ENCODE peak calls at places on chromosomes 2 and 18, in ten cellular contexts. R is mesothelial cell of epicardium, I is MCF 10A, Y is fibroblast of lung, E is coronary artery, J is stomach, N is hepatocyte, T is cardiac fibroblast, X is adrenal gland, A is esophagus squamous epithelium. K is an unnamed sample.

GRCh38 chr2:75954761-75955160 is 244.0 kb upstream of the GCFC2 start:
- DNase-seq in X (no peak), R (no peak), Y (no peak), I (no peak), T (no peak), N (no peak), A (no peak), J (no peak), E (no peak), K (no peak)

GRCh38 chr2:222795671-222796357 is 65.0 kb upstream of the ACSL3 start:
- DNase-seq in X (no peak), J (no peak), A (no peak), N (no peak), Y (no peak), R (no peak), I (no peak), T (no peak), E (no peak), K (no peak)

GRCh38 chr18:36294031-36294430 is 3.5 kb upstream of the FHOD3 start:
- DNase-seq in E (no peak), J (no peak), N (no peak), T (peak; percentile 54), A (no peak), I (no peak), R (no peak), X (no peak), Y (peak; percentile 66), K (no peak)

GRCh38 chr2:172408143-172408766 is 19.1 kb upstream of the ITGA6 start:
- DNase-seq in T (no peak), Y (peak; percentile 15), I (peak; percentile 97), A (no peak), N (no peak), E (no peak), R (no peak), J (no peak), X (no peak), K (no peak)

GRCh38 chr18:42929181-42929580 is 186.3 kb downstream of the RIT2 start:
- DNase-seq in R (no peak), I (no peak), T (no peak), A (no peak), E (no peak), Y (peak; percentile 55), N (no peak), J (no peak), X (no peak), K (no peak)

GRCh38 chr2:220090050-220090449 is 462.6 kb downstream of the SLC4A3 start:
- DNase-seq in A (no peak), Y (no peak), E (no peak), I (peak; percentile 45), R (no peak), N (no peak), J (no peak), T (no peak), X (no peak), K (no peak)

GRCh38 chr2:222993920-222994650 is 57.9 kb upstream of the KCNE4 start:
- DNase-seq in T (peak; percentile 94), R (peak; percentile 24), Y (peak; percentile 91), I (peak; percentile 67), X (peak; percentile 82), A (no peak), N (peak; percentile 80), J (peak; percentile 82), E (peak; percentile 92), K (no peak)

GRCh38 chr2:18922276-18922675 is 332.9 kb upstream of the NT5C1B start:
- DNase-seq in R (no peak), X (no peak), I (no peak), E (no peak), T (no peak), N (no peak), Y (peak; percentile 66), A (no peak), J (no peak), K (no peak)

GRCh38 chr2:109728809-109729208 is 65.3 kb upstream of the RGPD5 start:
- DNase-seq in T (no peak), X (no peak), I (no peak), N (no peak), A (no peak), R (no peak), E (no peak), Y (no peak), J (no peak), K (peak; percentile 57)

GRCh38 chr2:30368258-30368657 is 78.8 kb upstream of the LCLAT1 start:
- DNase-seq in T (no peak), Y (peak; percentile 93), X (peak; percentile 31), J (no peak), A (no peak), I (no peak), R (no peak), E (no peak), N (no peak), K (no peak)

GRCh38 chr2:120570546-120570945 is 165.1 kb upstream of the GLI2 start:
- DNase-seq in N (no peak), E (no peak), T (no peak), A (no peak), J (no peak), I (no peak), X (no peak), Y (no peak), R (no peak), K (no peak)

GRCh38 chr2:120568089-120568974 is 167.3 kb upstream of the GLI2 start:
- DNase-seq in R (no peak), E (no peak), N (no peak), Y (peak; percentile 12), T (no peak), X (no peak), J (no peak), A (no peak), I (no peak), K (no peak)

GRCh38 chr2:120570001-120570400 is 165.7 kb upstream of the GLI2 start:
- DNase-seq in E (no peak), R (no peak), N (no peak), X (no peak), A (no peak), T (no peak), Y (no peak), J (no peak), I (no peak), K (no peak)

GRCh38 chr2:120567128-120567527 is 168.5 kb upstream of the GLI2 start:
- DNase-seq in T (no peak), I (no peak), J (peak; percentile 42), X (no peak), Y (no peak), A (no peak), N (no peak), E (no peak), R (no peak), K (no peak)

DNA sequence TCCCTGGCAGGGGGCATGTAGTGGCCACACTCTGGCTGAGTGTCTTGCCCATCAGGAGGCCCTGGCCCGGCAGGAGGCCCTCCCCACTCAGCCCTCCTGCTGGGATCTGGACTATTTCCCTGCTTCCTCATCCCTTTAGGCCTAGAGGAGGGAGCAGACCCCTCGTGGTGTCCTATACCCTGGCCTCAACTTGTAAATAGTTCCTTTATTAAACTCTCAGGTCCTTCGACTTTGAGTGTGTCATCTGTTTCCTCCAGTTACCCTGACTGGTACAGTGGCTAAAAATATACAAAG is 166.7 kb upstream of the GLI2 start:
- DNase-seq in X (no peak), T (no peak), I (no peak), J (no peak), N (no peak), A (no peak), Y (no peak), E (no peak), R (no peak), K (no peak)
- TF ChIP-seq CTCF in X (no peak), T (no peak), I (no peak), J (no peak), N (no peak), A (no peak), Y (no peak), E (no peak), R (no peak), K (no peak)

GRCh38 chr2:105290981-105291660 is 38.4 kb downstream of the TGFBRAP1 start:
- DNase-seq in Y (no peak), J (no peak), I (peak; percentile 5), R (no peak), A (no peak), N (no peak), T (no peak), X (no peak), E (no peak), K (no peak)

GRCh38 chr2:105283532-105283931 is 42.0 kb downstream of the GPR45 start:
- DNase-seq in A (no peak), N (no peak), R (no peak), J (no peak), T (no peak), I (no peak), Y (no peak), X (no peak), E (no peak), K (no peak)

GRCh38 chr2:105291981-105292380 is 37.6 kb downstream of the TGFBRAP1 start:
- DNase-seq in N (no peak), T (no peak), Y (peak; percentile 38), R (no peak), X (no peak), A (no peak), J (no peak), I (no peak), E (no peak), K (no peak)

GRCh38 chr2:105288133-105288532 is 41.4 kb downstream of the TGFBRAP1 start:
- DNase-seq in T (no peak), J (no peak), X (no peak), E (peak; percentile 19), I (no peak), A (no peak), N (no peak), Y (no peak), R (no peak), K (no peak)

GRCh38 chr2:105287692-105288091 is 41.8 kb downstream of the TGFBRAP1 start:
- DNase-seq in Y (peak; percentile 23), N (peak; percentile 46), T (peak; percentile 58), I (peak; percentile 50), R (no peak), A (no peak), X (no peak), J (peak; percentile 61), E (no peak), K (peak; percentile 61)
- TF ChIP-seq CTCF in Y (peak; percentile 22), N (peak; percentile 48), T (peak; percentile 48), I (no peak), R (peak; percentile 53), A (peak; percentile 30), X (peak; percentile 42), J (no peak), E (no peak), K (peak; percentile 52)

GRCh38 chr2:59276033-59276432 is 1034.9 kb upstream of the FANCL start:
- DNase-seq in I (no peak), T (no peak), J (no peak), Y (no peak), X (no peak), A (no peak), N (no peak), R (no peak), E (no peak), K (peak; percentile 37)
- TF ChIP-seq CTCF in I (peak; percentile 28), T (no peak), J (no peak), Y (no peak), X (no peak), A (no peak), N (peak; percentile 7), R (no peak), E (no peak), K (peak; percentile 66)

DNA sequence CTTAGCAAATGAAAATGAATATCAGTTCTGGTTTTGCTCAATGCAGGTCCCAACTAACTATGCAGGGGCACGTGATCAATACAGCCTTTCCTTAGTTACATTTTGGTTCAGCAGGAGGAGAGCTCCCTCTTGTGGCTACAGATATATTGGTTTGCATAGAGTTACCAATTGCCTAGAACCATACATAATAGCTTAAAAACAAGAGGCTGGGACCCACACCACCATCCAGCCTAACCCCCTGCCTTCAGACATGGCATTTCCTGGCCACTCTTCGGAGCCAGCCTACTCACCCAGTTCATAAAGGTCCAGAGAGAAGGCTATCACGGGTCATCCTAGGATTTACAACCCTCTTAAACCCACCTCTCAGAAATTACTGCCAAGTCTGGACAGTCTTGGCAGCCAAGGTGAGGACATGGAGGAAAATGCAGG is 10.5 kb downstream of the CCDC93 start:
- DNase-seq in E (no peak), N (peak; percentile 90), T (peak; percentile 91), A (no peak), I (peak; percentile 80), J (peak; percentile 51), X (peak; percentile 70), Y (peak; percentile 72), R (no peak), K (peak; percentile 83)
- TF ChIP-seq CTCF in E (peak; percentile 64), N (peak; percentile 88), T (peak; percentile 74), A (peak; percentile 85), I (peak; percentile 68), J (no peak), X (peak; percentile 91), Y (peak; percentile 81), R (peak; percentile 79), K (peak; percentile 76)

K was measured in GM12865.